ENCODE peak calls at places on chromosomes 11 and 22, in nine cellular contexts. E is right lobe of liver, N is transverse colon, F is heart left ventricle, P is body of pancreas, Q is tibial nerve, W is uterus, G is Peyer's patch, C is prostate gland. D is an unnamed sample.

GRCh38 chr22:30320021-30320556 is 6.7 kb downstream of the TBC1D10A start:
- DNase-seq in C (no peak), Q (no peak), P (no peak), G (no peak), W (no peak), N (no peak), F (no peak), E (peak), D (no peak)

GRCh38 chr11:83257638-83258229 is 28.4 kb downstream of the CCDC90B start:
- DNase-seq in W (no peak), C (no peak), F (no peak), Q (no peak), E (no peak), G (no peak), N (no peak), P (no peak), D (no peak)

GRCh38 chr11:2662430-2663299 is 37.1 kb downstream of the KCNQ1OT1 start:
- DNase-seq in C (no peak), P (no peak), W (no peak), Q (no peak), E (no peak), N (no peak), F (peak), G (no peak), D (no peak)

GRCh38 chr11:69888671-69889076 is 69.5 kb upstream of the FGF3 start:
- DNase-seq in C (peak), F (peak), P (peak), N (peak), G (peak), W (peak), Q (peak), E (peak), D (peak)

GRCh38 chr11:118910309-118911112 is 15.2 kb downstream of the BCL9L start:
- DNase-seq in C (peak), Q (peak), W (peak), E (no peak), N (peak), G (no peak), F (peak), P (peak), D (peak)

GRCh38 chr11:118001494-118001971 is 15.3 kb downstream of the IL10RA start:
- DNase-seq in F (no peak), P (no peak), E (no peak), W (no peak), G (no peak), N (no peak), C (no peak), Q (no peak), D (no peak)

GRCh38 chr11:12261551-12261950 is 115.8 kb upstream of the PARVA start:
- DNase-seq in C (no peak), F (no peak), E (no peak), Q (no peak), W (no peak), P (no peak), N (no peak), G (no peak), D (no peak)

GRCh38 chr11:17428261-17428660 is 39.8 kb upstream of the KCNJ11 start:
- DNase-seq in P (no peak), C (no peak), F (no peak), G (no peak), E (no peak), N (no peak), Q (no peak), W (no peak), D (no peak)

GRCh38 chr11:108319541-108320145 is 96.8 kb downstream of the ATM start:
- DNase-seq in G (no peak), W (no peak), E (no peak), N (no peak), P (no peak), Q (no peak), C (no peak), F (no peak), D (no peak)

DNA sequence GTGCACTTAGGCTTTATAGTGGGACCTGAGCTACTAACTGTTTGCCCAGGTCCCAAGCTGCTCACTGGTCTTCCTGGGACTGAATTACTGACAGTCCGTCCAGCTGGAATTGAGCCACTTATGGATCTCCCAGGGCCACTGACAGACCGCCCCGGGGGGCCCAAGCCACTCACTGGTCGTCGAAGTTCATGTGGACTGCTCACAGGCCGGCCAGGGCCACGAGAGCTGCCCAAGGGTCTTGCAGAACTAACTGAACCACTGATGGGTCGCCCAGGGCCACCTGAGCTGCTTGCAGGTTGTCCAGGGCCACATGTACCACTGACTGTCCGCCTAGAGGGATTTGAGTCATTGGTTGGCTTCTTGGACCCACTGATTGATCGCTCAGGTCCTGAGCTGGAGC is 15.1 kb downstream of the MISFA start:
- DNase-seq in G (no peak), E (no peak), N (no peak), C (no peak), F (no peak), Q (no peak), W (no peak), P (no peak), D (no peak)
- TF ChIP-seq POLR2A in G (no peak), E (no peak), N (no peak), C (no peak), F (no peak), Q (no peak), W (no peak), P (no peak), D (no peak)

DNA sequence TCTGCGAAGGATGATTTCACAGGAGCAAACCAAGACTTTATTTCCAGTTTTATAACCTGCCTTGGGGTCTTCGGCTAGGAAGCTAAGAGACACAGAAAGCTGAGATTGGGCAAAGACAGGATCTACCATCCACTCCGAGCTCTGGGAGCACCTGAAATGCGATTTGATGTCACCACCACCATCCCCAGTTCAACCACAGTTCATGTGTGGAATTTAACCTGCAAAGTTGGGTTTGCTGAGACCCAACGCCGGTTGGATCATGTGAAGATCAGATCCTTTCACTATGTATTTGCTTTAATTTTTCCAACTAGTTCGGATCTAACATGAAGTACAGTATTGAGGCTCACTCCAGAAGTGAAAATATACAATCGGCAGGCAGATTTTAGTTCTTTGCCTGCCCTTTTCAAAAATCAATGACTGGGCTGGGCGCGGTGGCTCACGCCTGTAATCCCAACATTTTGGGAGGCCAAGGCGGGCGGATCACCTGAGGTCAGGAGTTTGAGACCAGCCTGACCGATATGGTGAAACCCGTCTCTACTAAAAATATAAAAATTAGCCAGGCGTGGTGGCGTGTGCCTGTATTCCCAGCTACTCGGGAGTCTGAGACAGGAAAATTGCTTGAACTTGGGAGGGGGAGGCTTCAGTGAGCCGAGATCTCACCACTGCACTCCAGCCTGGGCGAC is 1.4 kb upstream of the C11orf24 start:
- DNase-seq in E (no peak), W (no peak), Q (no peak), G (no peak), P (no peak), F (no peak), C (no peak), N (no peak), D (no peak)
- H3K4me3 ChIP-seq in E (peak), W (no peak), Q (peak), G (peak), P (no peak), F (no peak), C (no peak), N (peak), D (no peak)

GRCh38 chr11:96306933-96307747 is 35.9 kb downstream of the MAML2 start:
- DNase-seq in Q (peak), F (peak), C (peak), P (peak), E (no peak), N (peak), G (peak), W (peak), D (peak)
- TF ChIP-seq POLR2A in Q (no peak), F (peak), C (peak), P (no peak), E (no peak), N (peak), G (no peak), W (no peak), D (no peak)

GRCh38 chr22:21949948-21950347 is 2.7 kb downstream of the PPM1F start:
- DNase-seq in G (no peak), E (no peak), W (no peak), F (no peak), C (no peak), P (no peak), N (no peak), Q (no peak), D (no peak)

GRCh38 chr22:21952586-21953571 is at the start of gene PPM1F:
- DNase-seq in P (peak), C (peak), G (peak), Q (peak), W (peak), E (peak), F (peak), N (peak), D (peak)

GRCh38 chr22:21949569-21949918 is 3.1 kb downstream of the PPM1F start:
- DNase-seq in W (no peak), N (no peak), E (no peak), P (no peak), Q (no peak), C (no peak), G (no peak), F (no peak), D (no peak)

GRCh38 chr22:21951931-21952465 is 650 bp downstream of the PPM1F start:
- DNase-seq in E (peak), F (peak), P (peak), N (peak), G (peak), W (no peak), C (peak), Q (no peak), D (no peak)

DNA sequence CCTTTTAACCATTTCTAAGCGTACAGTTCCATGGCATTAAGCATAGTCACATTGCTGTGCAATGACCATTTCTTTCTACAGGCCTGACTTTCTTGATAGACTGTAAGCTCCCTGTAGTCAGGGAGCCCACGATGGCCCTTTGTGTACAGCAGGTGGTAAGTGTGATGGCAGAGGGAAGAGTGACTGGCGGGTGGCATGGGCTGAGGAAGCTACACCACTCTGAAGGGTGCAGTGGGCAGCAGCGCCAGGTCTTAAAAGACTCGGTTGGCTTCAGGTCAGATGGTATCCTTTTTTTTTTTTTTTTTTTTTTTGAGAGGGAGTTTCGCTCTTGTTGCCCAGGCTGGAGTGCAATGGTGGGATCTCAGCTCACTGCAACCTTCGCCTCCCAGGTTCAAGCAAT is 1.6 kb downstream of the PPM1F start:
- DNase-seq in F (no peak), N (no peak), P (no peak), G (no peak), C (no peak), Q (no peak), E (no peak), W (no peak), D (no peak)
- H3K4me3 ChIP-seq in F (no peak), N (no peak), P (no peak), G (no peak), C (no peak), Q (no peak), E (no peak), W (no peak), D (no peak)

DNA sequence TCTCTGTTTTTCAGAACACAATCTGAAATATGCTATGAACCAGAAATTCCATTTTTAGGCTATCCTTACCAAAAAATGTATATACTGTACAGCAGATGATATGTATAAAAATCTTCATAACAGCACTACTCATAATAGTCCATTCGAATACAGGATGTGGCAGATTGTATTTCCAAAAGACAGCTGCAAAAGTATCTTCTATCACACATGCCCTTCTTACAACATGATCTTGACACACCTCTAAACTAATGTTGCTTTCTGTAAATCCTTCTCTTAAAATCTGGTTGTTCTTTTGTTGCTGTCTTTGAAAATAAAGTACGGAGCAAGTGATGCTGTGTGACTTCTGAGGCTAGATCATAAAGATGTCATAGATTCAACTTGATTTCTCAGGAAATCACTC is 409.9 kb upstream of the LUZP2 start:
- DNase-seq in N (no peak), Q (no peak), W (no peak), E (no peak), C (no peak), P (no peak), F (no peak), G (no peak), D (no peak)
- TF ChIP-seq POLR2A in N (no peak), Q (no peak), W (no peak), E (no peak), C (no peak), P (no peak), F (no peak), G (no peak), D (no peak)

GRCh38 chr11:316031-316701 is 2.3 kb downstream of the IFITM1 start:
- DNase-seq in C (no peak), G (no peak), W (no peak), P (no peak), E (peak), F (peak), N (no peak), Q (no peak), D (no peak)

GRCh38 chr11:313787-314547 is at the start of gene IFITM1:
- DNase-seq in N (peak), C (peak), W (peak), Q (peak), E (peak), P (no peak), F (peak), G (peak), D (no peak)

GRCh38 chr11:313304-313786 is 495 bp upstream of the IFITM1 start:
- DNase-seq in P (no peak), W (no peak), E (peak), G (no peak), N (no peak), C (no peak), Q (no peak), F (no peak), D (no peak)

GRCh38 chr11:315516-315994 is 1.7 kb downstream of the IFITM1 start:
- DNase-seq in W (no peak), C (no peak), F (peak), N (no peak), E (no peak), Q (no peak), P (no peak), G (no peak), D (no peak)

GRCh38 chr11:315051-315481 is 1.2 kb downstream of the IFITM1 start:
- DNase-seq in Q (no peak), F (no peak), E (peak), W (no peak), G (no peak), C (no peak), N (no peak), P (no peak), D (no peak)
- H3K4me3 ChIP-seq in Q (peak), F (peak), E (peak), W (peak), G (peak), C (peak), N (peak), P (no peak), D (peak)